ENCODE peak calls at places on chromosomes 4 and X, in five cellular contexts. One of them, this sample, is unnamed.

GRCh38 chr4:112057479-112057878 is 87.8 kb upstream of the FAM241A start:
- DNase-seq in dorsolateral prefrontal cortex: no peak
- DNase-seq in foreskin keratinocyte: no peak
- DNase-seq in tibial artery: no peak
- DNase-seq in cardiac muscle cell: no peak
- DNase-seq in this sample: no peak

GRCh38 chrX:155611302-155611701 is 1.4 kb downstream of the TMLHE start:
- DNase-seq in dorsolateral prefrontal cortex: no peak
- DNase-seq in foreskin keratinocyte: no peak
- DNase-seq in tibial artery: no peak
- DNase-seq in cardiac muscle cell: no peak
- DNase-seq in this sample: no peak

GRCh38 chrX:110145854-110146253 is 142.9 kb downstream of the TMEM164 start:
- DNase-seq in dorsolateral prefrontal cortex: no peak
- DNase-seq in foreskin keratinocyte: no peak
- DNase-seq in tibial artery: no peak
- DNase-seq in cardiac muscle cell: peak; percentile 41
- DNase-seq in this sample: no peak

GRCh38 chr4:119210760-119211159 is 1.8 kb upstream of the USP53 start:
- DNase-seq in dorsolateral prefrontal cortex: no peak
- DNase-seq in foreskin keratinocyte: peak; percentile 62
- DNase-seq in tibial artery: no peak
- DNase-seq in cardiac muscle cell: no peak
- DNase-seq in this sample: no peak

GRCh38 chrX:23819385-23820234 is 36.6 kb downstream of the SAT1 start:
- DNase-seq in dorsolateral prefrontal cortex: no peak
- DNase-seq in foreskin keratinocyte: peak; percentile 45
- DNase-seq in tibial artery: no peak
- DNase-seq in cardiac muscle cell: no peak
- DNase-seq in this sample: no peak

GRCh38 chr4:119232286-119232685 is 19.8 kb downstream of the USP53 start:
- DNase-seq in dorsolateral prefrontal cortex: no peak
- DNase-seq in foreskin keratinocyte: no peak
- DNase-seq in tibial artery: no peak
- DNase-seq in cardiac muscle cell: no peak
- DNase-seq in this sample: no peak

GRCh38 chrX:45788315-45788714 is 587.6 kb upstream of the DIPK2B start:
- DNase-seq in dorsolateral prefrontal cortex: no peak
- DNase-seq in foreskin keratinocyte: peak; percentile 82
- DNase-seq in tibial artery: no peak
- DNase-seq in cardiac muscle cell: no peak
- DNase-seq in this sample: no peak

GRCh38 chr4:88158360-88159136 is at the start of gene ABCG2:
- DNase-seq in dorsolateral prefrontal cortex: no peak
- DNase-seq in foreskin keratinocyte: peak; percentile 53
- DNase-seq in tibial artery: no peak
- DNase-seq in cardiac muscle cell: peak; percentile 33
- DNase-seq in this sample: peak; percentile 61

GRCh38 chrX:8105531-8105930 is 65.5 kb downstream of the VCX2 start:
- DNase-seq in dorsolateral prefrontal cortex: no peak
- DNase-seq in foreskin keratinocyte: no peak
- DNase-seq in tibial artery: no peak
- DNase-seq in cardiac muscle cell: no peak
- DNase-seq in this sample: no peak

GRCh38 chr4:38858097-38858420 is 1.4 kb upstream of the TLR6 start:
- DNase-seq in dorsolateral prefrontal cortex: no peak
- DNase-seq in foreskin keratinocyte: no peak
- DNase-seq in tibial artery: no peak
- DNase-seq in cardiac muscle cell: no peak
- DNase-seq in this sample: no peak

GRCh38 chr4:83535520-83535944 is 376 bp upstream of the GPAT3 start:
- DNase-seq in dorsolateral prefrontal cortex: no peak
- DNase-seq in foreskin keratinocyte: peak; percentile 61
- DNase-seq in tibial artery: peak; percentile 69
- DNase-seq in cardiac muscle cell: peak; percentile 36
- DNase-seq in this sample: peak; percentile 68

DNA sequence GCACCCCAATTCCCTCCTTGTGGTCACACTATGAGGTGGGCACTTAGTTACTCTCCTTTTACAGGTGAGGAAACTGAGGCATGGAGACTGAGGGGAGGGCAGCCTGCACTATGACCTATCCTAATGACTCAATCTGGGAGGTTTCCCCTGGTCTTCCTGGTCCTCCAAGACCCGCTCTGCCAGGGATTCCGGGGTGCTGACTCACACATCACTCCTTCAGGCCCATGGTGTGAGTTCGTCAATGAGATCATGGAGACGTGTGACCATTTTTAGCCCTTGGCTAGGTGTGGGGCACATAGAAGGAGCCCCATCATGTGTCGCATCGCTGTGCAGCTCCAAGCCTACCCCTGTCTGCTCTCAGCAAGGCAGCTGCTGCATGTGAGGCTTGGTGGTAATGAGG is 32.4 kb upstream of the BCOR start:
- DNase-seq in dorsolateral prefrontal cortex: no peak
- DNase-seq in foreskin keratinocyte: peak; percentile 74
- DNase-seq in tibial artery: no peak
- DNase-seq in cardiac muscle cell: no peak
- DNase-seq in this sample: no peak
- H3K27ac ChIP-seq in dorsolateral prefrontal cortex: no peak overlapping the region
- H3K27ac ChIP-seq in foreskin keratinocyte: no peak overlapping the region
- H3K27ac ChIP-seq in tibial artery: peak overlapping the region; percentile 79
- H3K27ac ChIP-seq in cardiac muscle cell: no peak overlapping the region
- H3K27ac ChIP-seq in this sample: no peak overlapping the region

GRCh38 chr4:76531597-76531996 is 96.6 kb downstream of the SHROOM3 start:
- DNase-seq in dorsolateral prefrontal cortex: no peak
- DNase-seq in foreskin keratinocyte: no peak
- DNase-seq in tibial artery: no peak
- DNase-seq in cardiac muscle cell: no peak
- DNase-seq in this sample: no peak

GRCh38 chr4:76527666-76528065 is 92.6 kb downstream of the SHROOM3 start:
- DNase-seq in dorsolateral prefrontal cortex: no peak
- DNase-seq in foreskin keratinocyte: no peak
- DNase-seq in tibial artery: no peak
- DNase-seq in cardiac muscle cell: no peak
- DNase-seq in this sample: no peak

GRCh38 chr4:76526585-76526990 is 91.6 kb downstream of the SHROOM3 start:
- DNase-seq in dorsolateral prefrontal cortex: no peak
- DNase-seq in foreskin keratinocyte: peak; percentile 59
- DNase-seq in tibial artery: no peak
- DNase-seq in cardiac muscle cell: peak; percentile 82
- DNase-seq in this sample: no peak

GRCh38 chr4:76523593-76523992 is 88.6 kb downstream of the SHROOM3 start:
- DNase-seq in dorsolateral prefrontal cortex: no peak
- DNase-seq in foreskin keratinocyte: no peak
- DNase-seq in tibial artery: no peak
- DNase-seq in cardiac muscle cell: no peak
- DNase-seq in this sample: no peak

DNA sequence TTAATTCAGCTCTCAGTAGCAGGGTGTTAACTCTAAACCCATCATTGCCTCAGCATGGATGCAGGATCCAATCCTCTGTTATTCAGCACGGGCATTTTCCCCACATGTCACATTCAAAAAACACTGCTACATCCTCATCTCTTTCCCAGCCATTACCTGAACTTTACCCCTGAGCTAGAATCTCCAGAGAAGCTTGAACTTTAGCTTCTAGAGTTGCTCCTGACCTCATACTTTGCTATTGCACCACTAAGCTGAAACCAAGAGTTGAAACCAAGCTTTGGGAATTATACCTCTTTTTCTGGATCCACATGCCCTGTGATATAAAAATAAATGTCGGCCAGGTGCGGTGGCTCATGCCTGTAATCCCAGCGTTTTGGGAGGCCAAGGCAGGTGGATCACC is 90.7 kb downstream of the SHROOM3 start:
- DNase-seq in dorsolateral prefrontal cortex: no peak
- DNase-seq in foreskin keratinocyte: no peak
- DNase-seq in tibial artery: no peak
- DNase-seq in cardiac muscle cell: no peak
- DNase-seq in this sample: no peak
- H3K27ac ChIP-seq in dorsolateral prefrontal cortex: no peak overlapping the region
- H3K27ac ChIP-seq in foreskin keratinocyte: no peak overlapping the region
- H3K27ac ChIP-seq in tibial artery: peak overlapping the region; percentile 39
- H3K27ac ChIP-seq in cardiac muscle cell: no peak overlapping the region
- H3K27ac ChIP-seq in this sample: no peak overlapping the region

GRCh38 chr4:79700356-79700755 is 292.3 kb upstream of the GK2 start:
- DNase-seq in dorsolateral prefrontal cortex: no peak
- DNase-seq in foreskin keratinocyte: no peak
- DNase-seq in tibial artery: no peak
- DNase-seq in cardiac muscle cell: no peak
- DNase-seq in this sample: no peak
- H3K27ac ChIP-seq in dorsolateral prefrontal cortex: no peak overlapping the region
- H3K27ac ChIP-seq in foreskin keratinocyte: no peak overlapping the region
- H3K27ac ChIP-seq in tibial artery: no peak overlapping the region
- H3K27ac ChIP-seq in cardiac muscle cell: no peak overlapping the region
- H3K27ac ChIP-seq in this sample: no peak overlapping the region

GRCh38 chr4:184450743-184451142 is 23.6 kb downstream of the IRF2 start:
- DNase-seq in dorsolateral prefrontal cortex: no peak
- DNase-seq in foreskin keratinocyte: no peak
- DNase-seq in tibial artery: no peak
- DNase-seq in cardiac muscle cell: no peak
- DNase-seq in this sample: no peak

GRCh38 chr4:184456337-184456736 is 18.0 kb downstream of the IRF2 start:
- DNase-seq in dorsolateral prefrontal cortex: no peak
- DNase-seq in foreskin keratinocyte: no peak
- DNase-seq in tibial artery: no peak
- DNase-seq in cardiac muscle cell: no peak
- DNase-seq in this sample: no peak

GRCh38 chr4:184451726-184452125 is 22.6 kb downstream of the IRF2 start:
- DNase-seq in dorsolateral prefrontal cortex: no peak
- DNase-seq in foreskin keratinocyte: no peak
- DNase-seq in tibial artery: no peak
- DNase-seq in cardiac muscle cell: no peak
- DNase-seq in this sample: no peak

GRCh38 chr4:184455299-184455698 is 19.1 kb downstream of the IRF2 start:
- DNase-seq in dorsolateral prefrontal cortex: no peak
- DNase-seq in foreskin keratinocyte: no peak
- DNase-seq in tibial artery: no peak
- DNase-seq in cardiac muscle cell: no peak
- DNase-seq in this sample: no peak

GRCh38 chr4:184453402-184454160 is 20.8 kb downstream of the IRF2 start:
- DNase-seq in dorsolateral prefrontal cortex: no peak
- DNase-seq in foreskin keratinocyte: peak; percentile 69
- DNase-seq in tibial artery: no peak
- DNase-seq in cardiac muscle cell: peak; percentile 22
- DNase-seq in this sample: no peak
- H3K27ac ChIP-seq in dorsolateral prefrontal cortex: no peak overlapping the region
- H3K27ac ChIP-seq in foreskin keratinocyte: no peak overlapping the region
- H3K27ac ChIP-seq in tibial artery: peak overlapping the region; percentile 9
- H3K27ac ChIP-seq in cardiac muscle cell: no peak overlapping the region
- H3K27ac ChIP-seq in this sample: peak overlapping the region; percentile 31

GRCh38 chr4:152643153-152644035 is 36.4 kb downstream of the TMEM154 start:
- DNase-seq in dorsolateral prefrontal cortex: no peak
- DNase-seq in foreskin keratinocyte: no peak
- DNase-seq in tibial artery: no peak
- DNase-seq in cardiac muscle cell: no peak
- DNase-seq in this sample: no peak
- H3K27ac ChIP-seq in dorsolateral prefrontal cortex: no peak overlapping the region
- H3K27ac ChIP-seq in foreskin keratinocyte: no peak overlapping the region
- H3K27ac ChIP-seq in tibial artery: no peak overlapping the region
- H3K27ac ChIP-seq in cardiac muscle cell: peak overlapping the region; percentile 55
- H3K27ac ChIP-seq in this sample: no peak overlapping the region

DNA sequence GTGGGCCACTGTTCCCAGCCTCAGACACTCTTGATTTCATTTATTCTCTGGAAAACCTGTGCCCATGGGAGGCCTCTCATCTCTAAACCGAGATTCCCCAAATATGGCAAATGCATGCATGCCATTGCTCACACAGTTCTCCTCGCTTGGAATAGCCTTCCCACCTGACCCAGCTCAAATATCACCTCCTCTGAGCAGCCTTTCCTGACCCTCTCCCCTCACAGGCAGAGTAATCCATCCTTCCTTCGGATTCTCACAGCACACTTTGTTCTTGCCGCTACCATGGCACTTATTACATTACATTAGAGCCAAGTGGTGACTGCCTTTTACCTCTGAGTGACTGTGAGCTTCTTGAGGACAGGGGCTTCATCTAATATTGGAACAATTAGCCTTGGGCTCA is 209.5 kb downstream of the HS6ST2 start:
- DNase-seq in dorsolateral prefrontal cortex: no peak
- DNase-seq in foreskin keratinocyte: no peak
- DNase-seq in tibial artery: no peak
- DNase-seq in cardiac muscle cell: no peak
- DNase-seq in this sample: no peak
- H3K27ac ChIP-seq in dorsolateral prefrontal cortex: no peak overlapping the region
- H3K27ac ChIP-seq in foreskin keratinocyte: no peak overlapping the region
- H3K27ac ChIP-seq in tibial artery: no peak overlapping the region
- H3K27ac ChIP-seq in cardiac muscle cell: no peak overlapping the region
- H3K27ac ChIP-seq in this sample: no peak overlapping the region

DNA sequence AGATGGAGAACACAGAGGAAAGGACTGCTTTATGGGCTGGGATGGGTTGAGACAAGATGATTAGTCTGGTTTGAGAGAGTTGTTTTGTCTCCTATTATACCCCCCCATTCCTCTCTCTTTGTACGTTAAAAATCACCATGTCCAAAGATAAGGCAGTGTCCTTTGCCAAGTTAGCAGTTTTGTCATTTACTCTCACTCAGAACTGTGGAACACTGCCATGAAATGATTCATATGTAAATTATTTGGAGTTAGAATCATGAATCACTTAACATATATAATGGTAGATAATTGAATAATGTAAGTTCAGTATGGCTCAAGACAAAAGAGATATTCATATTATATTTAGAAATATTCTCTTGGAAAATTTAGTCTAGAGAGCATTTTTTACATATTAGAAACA is 151.3 kb downstream of the DCLK2 start:
- DNase-seq in dorsolateral prefrontal cortex: no peak
- DNase-seq in foreskin keratinocyte: peak; percentile 51
- DNase-seq in tibial artery: no peak
- DNase-seq in cardiac muscle cell: no peak
- DNase-seq in this sample: no peak
- H3K27ac ChIP-seq in dorsolateral prefrontal cortex: no peak overlapping the region
- H3K27ac ChIP-seq in foreskin keratinocyte: no peak overlapping the region
- H3K27ac ChIP-seq in tibial artery: no peak overlapping the region
- H3K27ac ChIP-seq in cardiac muscle cell: no peak overlapping the region
- H3K27ac ChIP-seq in this sample: no peak overlapping the region

DNA sequence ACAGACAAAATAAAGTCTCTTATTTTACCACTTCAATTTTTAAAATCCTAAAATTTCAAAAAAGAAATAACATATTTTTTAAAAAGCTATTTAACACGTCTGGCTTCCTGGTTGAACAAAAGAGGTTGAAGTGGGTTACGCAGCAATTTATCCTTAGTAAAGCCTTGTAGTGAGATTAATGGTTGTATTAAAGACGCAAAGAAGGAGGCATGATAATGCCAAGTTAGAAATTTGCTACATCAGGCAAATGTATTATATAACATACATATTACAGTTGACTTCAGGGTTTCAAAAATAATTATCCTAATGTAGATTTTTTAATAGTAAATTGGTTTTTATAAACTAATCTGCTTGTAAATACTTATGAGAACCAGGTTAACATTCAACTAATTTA is 35.3 kb downstream of the ANKRD17 start:
- DNase-seq in dorsolateral prefrontal cortex: no peak
- DNase-seq in foreskin keratinocyte: no peak
- DNase-seq in tibial artery: no peak
- DNase-seq in cardiac muscle cell: no peak
- DNase-seq in this sample: no peak
- H3K27ac ChIP-seq in dorsolateral prefrontal cortex: peak overlapping the region; percentile 38
- H3K27ac ChIP-seq in foreskin keratinocyte: no peak overlapping the region
- H3K27ac ChIP-seq in tibial artery: peak overlapping the region; percentile 80
- H3K27ac ChIP-seq in cardiac muscle cell: peak overlapping the region; percentile 89
- H3K27ac ChIP-seq in this sample: peak overlapping the region; percentile 87